ENCODE peak calls at places on chromosomes 5 and 9, in nine cellular contexts. K is breast epithelium; I is tibial nerve; O is mammary epithelial cell; E is aorta; B is CD8-positive, alpha-beta T cell; Z is prostate gland; G is GM23248; J is ascending aorta. F is an unnamed sample.

GRCh38 chr9:122213589-122214413 is 15.0 kb downstream of the LHX6 start:
- DNase-seq in K (no peak), I (no peak), O (peak; percentile 84), E (no peak), B (no peak), Z (no peak), G (peak; percentile 40), J (no peak), F (no peak)

GRCh38 chr9:114117996-114118830 is 19.1 kb upstream of the KIF12 start:
- DNase-seq in K (no peak), I (no peak), O (no peak), E (peak; percentile 33), B (no peak), Z (peak; percentile 75), G (no peak), J (no peak), F (no peak)

GRCh38 chr5:150469718-150470470 is 20.4 kb upstream of the RPS14 start:
- DNase-seq in K (no peak), I (no peak), O (peak; percentile 80), E (no peak), B (no peak), Z (no peak), G (peak; percentile 98), J (no peak), F (peak; percentile 97)

GRCh38 chr9:77663754-77664153 is 15.6 kb upstream of the GNA14 start:
- DNase-seq in K (no peak), I (no peak), O (peak; percentile 8), E (no peak), B (no peak), Z (peak; percentile 81), G (peak; percentile 35), J (peak; percentile 68), F (peak; percentile 20)

GRCh38 chr5:173501271-173501670 is 115.2 kb downstream of the BOD1 start:
- DNase-seq in K (no peak), I (no peak), O (no peak), E (no peak), B (no peak), Z (no peak), G (no peak), J (no peak), F (no peak)

GRCh38 chr9:38226491-38226951 is 157.5 kb upstream of the SHB start:
- DNase-seq in K (no peak), I (no peak), O (no peak), E (no peak), B (no peak), Z (no peak), G (peak; percentile 5), J (no peak), F (no peak)

GRCh38 chr9:130766031-130766903 is 68.8 kb upstream of the ABL1 start:
- DNase-seq in K (no peak), I (no peak), O (peak; percentile 67), E (peak; percentile 79), B (no peak), Z (no peak), G (no peak), J (no peak), F (no peak)

GRCh38 chr9:87763286-87763685 is 37.4 kb downstream of the CTSL start:
- DNase-seq in K (no peak), I (no peak), O (peak; percentile 90), E (no peak), B (no peak), Z (no peak), G (no peak), J (no peak), F (no peak)

GRCh38 chr9:92140754-92141143 is 25.5 kb upstream of the SPTLC1 start:
- DNase-seq in K (no peak), I (no peak), O (no peak), E (no peak), B (no peak), Z (no peak), G (peak; percentile 14), J (no peak), F (no peak)

GRCh38 chr9:34374905-34375552 is 1.7 kb downstream of the MYORG start:
- DNase-seq in K (no peak), I (no peak), O (peak; percentile 37), E (no peak), B (no peak), Z (no peak), G (no peak), J (no peak), F (no peak)

GRCh38 chr5:150460781-150461180 is 11.2 kb upstream of the RPS14 start:
- DNase-seq in K (no peak), I (no peak), O (no peak), E (no peak), B (no peak), Z (no peak), G (no peak), J (no peak), F (no peak)

GRCh38 chr9:86126998-86127972 is 27.9 kb upstream of the GOLM1 start:
- DNase-seq in K (peak; percentile 85), I (peak; percentile 19), O (peak; percentile 91), E (peak; percentile 81), B (no peak), Z (peak; percentile 57), G (peak; percentile 93), J (no peak), F (peak; percentile 88)

GRCh38 chr5:139711067-139711851 is 63.1 kb downstream of the CXXC5 start:
- DNase-seq in K (no peak), I (no peak), O (peak; percentile 38), E (peak; percentile 90), B (peak; percentile 50), Z (no peak), G (peak; percentile 82), J (peak; percentile 84), F (no peak)

GRCh38 chr9:99326112-99326916 is 104.2 kb downstream of the SEC61B start:
- DNase-seq in K (no peak), I (no peak), O (no peak), E (no peak), B (no peak), Z (no peak), G (peak; percentile 21), J (no peak), F (no peak)

GRCh38 chr9:132427015-132427414 is 17.0 kb downstream of the CFAP77 start:
- DNase-seq in K (no peak), I (no peak), O (no peak), E (no peak), B (no peak), Z (no peak), G (no peak), J (no peak), F (no peak)
- H3K27me3 ChIP-seq in K (peaks cover 4% of the 10 kb centered on the region), I (peaks cover 82% of the 10 kb centered on the region), O (peaks cover 2% of the 10 kb centered on the region), E (no peaks in the 10 kb centered on the region), B (no peaks in the 10 kb centered on the region), Z (peaks cover 11% of the 10 kb centered on the region), G (peaks cover 84% of the 10 kb centered on the region), J (no peaks in the 10 kb centered on the region), F (peaks cover 35% of the 10 kb centered on the region)

GRCh38 chr9:12696931-12697622 is 3.9 kb downstream of the TYRP1 start:
- DNase-seq in K (no peak), I (no peak), O (no peak), E (no peak), B (no peak), Z (no peak), G (no peak), J (no peak), F (no peak)

GRCh38 chr9:12697719-12698118 is 4.5 kb downstream of the TYRP1 start:
- DNase-seq in K (no peak), I (no peak), O (no peak), E (no peak), B (no peak), Z (no peak), G (peak; percentile 22), J (no peak), F (no peak)

GRCh38 chr9:12699529-12699928 is 6.3 kb downstream of the TYRP1 start:
- DNase-seq in K (no peak), I (no peak), O (no peak), E (no peak), B (no peak), Z (no peak), G (peak; percentile 47), J (no peak), F (no peak)

GRCh38 chr9:12698986-12699385 is 5.8 kb downstream of the TYRP1 start:
- DNase-seq in K (no peak), I (no peak), O (no peak), E (no peak), B (no peak), Z (no peak), G (no peak), J (no peak), F (no peak)

GRCh38 chr9:12698293-12698692 is 5.1 kb downstream of the TYRP1 start:
- DNase-seq in K (no peak), I (no peak), O (no peak), E (no peak), B (no peak), Z (no peak), G (peak; percentile 55), J (no peak), F (no peak)
- H3K4me3 ChIP-seq in K (no peak overlapping the region), I (no peak overlapping the region), O (no peak overlapping the region), E (no peak overlapping the region), B (no peak overlapping the region), Z (no peak overlapping the region), G (no peak overlapping the region), J (no peak overlapping the region), F (no peak overlapping the region)

DNA sequence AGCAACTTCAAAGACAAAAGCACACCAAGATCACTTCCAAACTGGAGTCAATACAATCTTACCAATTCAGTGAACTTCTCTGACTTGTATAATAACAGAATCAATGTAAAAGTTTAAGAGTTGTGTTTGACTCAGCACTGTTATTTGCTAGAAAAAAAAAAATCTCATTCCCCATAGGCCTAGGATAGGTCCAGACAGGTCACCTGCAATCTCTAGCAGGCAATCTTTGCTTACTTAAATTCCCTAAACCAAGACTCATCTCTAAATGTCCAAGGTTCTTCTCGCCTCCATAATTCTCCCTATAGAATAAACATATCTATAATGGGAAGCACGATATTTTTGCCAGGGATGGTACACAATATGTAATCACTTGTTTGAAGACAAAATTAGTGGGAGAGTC is 2.5 kb downstream of the FAM169A start:
- DNase-seq in K (no peak), I (no peak), O (peak; percentile 38), E (no peak), B (no peak), Z (no peak), G (no peak), J (no peak), F (no peak)
- H3K27me3 ChIP-seq in K (no peaks in the 10 kb centered on the region), I (peaks cover 34% of the 10 kb centered on the region), O (no peaks in the 10 kb centered on the region), E (no peaks in the 10 kb centered on the region), B (no peaks in the 10 kb centered on the region), Z (no peaks in the 10 kb centered on the region), G (peaks cover 47% of the 10 kb centered on the region), J (no peaks in the 10 kb centered on the region), F (no peaks in the 10 kb centered on the region)

GRCh38 chr9:4982720-4983482 is 2.2 kb upstream of the JAK2 start:
- DNase-seq in K (no peak), I (no peak), O (no peak), E (no peak), B (no peak), Z (no peak), G (no peak), J (no peak), F (no peak)

GRCh38 chr9:4984171-4984570 is 901 bp upstream of the JAK2 start:
- DNase-seq in K (peak; percentile 62), I (no peak), O (no peak), E (no peak), B (no peak), Z (no peak), G (peak; percentile 78), J (no peak), F (no peak)

GRCh38 chr9:4985376-4986266 is 549 bp downstream of the JAK2 start:
- DNase-seq in K (no peak), I (no peak), O (peak; percentile 52), E (peak; percentile 71), B (no peak), Z (peak; percentile 48), G (peak; percentile 80), J (peak; percentile 67), F (peak; percentile 47)

GRCh38 chr9:4984571-4985375 is at the start of gene JAK2:
- DNase-seq in K (peak; percentile 91), I (peak; percentile 76), O (peak; percentile 95), E (peak; percentile 97), B (peak; percentile 44), Z (peak; percentile 89), G (peak; percentile 98), J (peak; percentile 96), F (peak; percentile 89)

GRCh38 chr9:4983541-4984165 is 1.4 kb upstream of the JAK2 start:
- DNase-seq in K (no peak), I (no peak), O (no peak), E (no peak), B (no peak), Z (no peak), G (no peak), J (no peak), F (no peak)
- H3K4me3 ChIP-seq in K (peak overlapping the region; percentile 98), I (peak overlapping the region; percentile 77), O (peak overlapping the region; percentile 67), E (peak overlapping the region; percentile 17), B (no peak overlapping the region), Z (peak overlapping the region; percentile 95), G (peak overlapping the region; percentile 81), J (peak overlapping the region; percentile 73), F (peak overlapping the region; percentile 77)